ENCODE peak calls at places on chromosomes 11 and 22, in five cellular contexts. V, H, N, X and Q are unnamed samples.

GRCh38 chr11:79397252-79397651 is 43.6 kb downstream of the TENM4 start:
- DNase-seq in N (peak; percentile 48), V (no peak), H (no peak), X (no peak), Q (no peak)

GRCh38 chr11:28835790-28836189 is 727.6 kb downstream of the METTL15 start:
- DNase-seq in N (peak; percentile 75), X (no peak), V (no peak), H (no peak), Q (no peak)

GRCh38 chr11:94525933-94526332 is 13.7 kb downstream of the C11orf97 start:
- DNase-seq in H (peak; percentile 88), N (peak; percentile 79), X (no peak), V (peak; percentile 65), Q (no peak)

GRCh38 chr11:106275151-106275550 is 197.7 kb downstream of the AASDHPPT start:
- DNase-seq in X (no peak), N (no peak), V (no peak), H (no peak), Q (no peak)

GRCh38 chr11:46537121-46537520 is 56.7 kb downstream of the AMBRA1 start:
- DNase-seq in V (no peak), N (peak; percentile 21), H (no peak), X (no peak), Q (no peak)

GRCh38 chr11:29009426-29009825 is 901.2 kb downstream of the METTL15 start:
- DNase-seq in H (no peak), V (no peak), X (no peak), N (peak; percentile 77), Q (no peak)

GRCh38 chr11:61095022-61095421 is 7.3 kb upstream of the CD5 start:
- DNase-seq in V (no peak), N (no peak), X (peak; percentile 62), H (no peak), Q (no peak)

GRCh38 chr11:87926250-87926970 is 248.8 kb downstream of the RAB38 start:
- DNase-seq in V (no peak), H (no peak), X (no peak), N (peak; percentile 71), Q (peak; percentile 39)

GRCh38 chr11:14229472-14229871 is 129.5 kb downstream of the RRAS2 start:
- DNase-seq in V (no peak), N (no peak), X (no peak), H (no peak), Q (no peak)

GRCh38 chr11:64571410-64572091 is 19.5 kb upstream of the SLC22A12 start:
- DNase-seq in H (no peak), V (no peak), X (no peak), N (no peak), Q (peak; percentile 80)

GRCh38 chr11:20250644-20251247 is 90.5 kb upstream of the DBX1 start:
- DNase-seq in H (no peak), X (no peak), N (no peak), V (no peak), Q (peak; percentile 84)

GRCh38 chr22:46574993-46575914 is 37.8 kb upstream of the CELSR1 start:
- DNase-seq in H (peak; percentile 74), X (no peak), V (peak; percentile 59), N (no peak), Q (no peak)

GRCh38 chr11:2122222-2122906 is 16.8 kb downstream of the IGF2 start:
- DNase-seq in X (no peak), N (peak; percentile 63), H (no peak), V (no peak), Q (no peak)

GRCh38 chr11:102139081-102139498 is 28.8 kb downstream of the YAP1 start:
- DNase-seq in V (no peak), N (peak; percentile 82), H (no peak), X (no peak), Q (no peak)

GRCh38 chr11:103091024-103091423 is 936 bp downstream of the DCUN1D5 start:
- DNase-seq in N (no peak), X (peak; percentile 18), H (no peak), V (no peak), Q (no peak)

GRCh38 chr11:102666331-102666957 is 39.1 kb downstream of the MMP27 start:
- DNase-seq in N (peak; percentile 55), V (no peak), X (peak; percentile 44), H (no peak), Q (peak; percentile 24)

GRCh38 chr11:71448257-71449161 is at the start of gene DHCR7:
- DNase-seq in V (peak; percentile 96), N (peak; percentile 91), H (peak; percentile 98), X (peak; percentile 97), Q (peak; percentile 97)

GRCh38 chr22:18079706-18080230 is 2.0 kb downstream of the PEX26 start:
- DNase-seq in V (no peak), N (no peak), X (no peak), H (no peak), Q (no peak)

GRCh38 chr22:45671051-45671782 is 417 bp upstream of the ATXN10 start:
- DNase-seq in N (peak; percentile 23), H (no peak), V (peak; percentile 55), X (no peak), Q (peak; percentile 89)

GRCh38 chr22:11627798-11628650 is 3900.0 kb upstream of the OR11H1 start:
- DNase-seq in V (peak; percentile 41), N (no peak), H (no peak), X (no peak), Q (no peak)

GRCh38 chr11:62602141-62603071 is 741 bp upstream of the MTA2 start:
- DNase-seq in N (peak; percentile 41), X (no peak), V (peak; percentile 85), H (peak; percentile 65), Q (peak; percentile 72)

GRCh38 chr22:28977481-28977971 is 84.1 kb downstream of the C22orf31 start:
- DNase-seq in N (no peak), X (no peak), V (no peak), H (peak; percentile 31), Q (no peak)

GRCh38 chr11:38100836-38101235 is 1502.8 kb upstream of the RAG2 start:
- DNase-seq in V (no peak), H (no peak), X (no peak), N (no peak), Q (no peak)

GRCh38 chr11:11229691-11230090 is 123.4 kb downstream of the CSNK2A3 start:
- DNase-seq in V (no peak), H (no peak), X (no peak), N (no peak), Q (no peak)

GRCh38 chr11:11231763-11232162 is 121.3 kb downstream of the CSNK2A3 start:
- DNase-seq in V (no peak), H (no peak), X (no peak), N (no peak), Q (no peak)

GRCh38 chr11:11227686-11228085 is 125.4 kb downstream of the CSNK2A3 start:
- DNase-seq in N (no peak), H (no peak), X (no peak), V (no peak), Q (no peak)

GRCh38 chr11:11230802-11231562 is 122.1 kb downstream of the CSNK2A3 start:
- DNase-seq in H (no peak), X (peak; percentile 57), V (no peak), N (no peak), Q (peak; percentile 44)
- TF ChIP-seq CTCF in H (no peak), X (peak; percentile 56), V (peak; percentile 18), N (no peak), Q (peak; percentile 66)

DNA sequence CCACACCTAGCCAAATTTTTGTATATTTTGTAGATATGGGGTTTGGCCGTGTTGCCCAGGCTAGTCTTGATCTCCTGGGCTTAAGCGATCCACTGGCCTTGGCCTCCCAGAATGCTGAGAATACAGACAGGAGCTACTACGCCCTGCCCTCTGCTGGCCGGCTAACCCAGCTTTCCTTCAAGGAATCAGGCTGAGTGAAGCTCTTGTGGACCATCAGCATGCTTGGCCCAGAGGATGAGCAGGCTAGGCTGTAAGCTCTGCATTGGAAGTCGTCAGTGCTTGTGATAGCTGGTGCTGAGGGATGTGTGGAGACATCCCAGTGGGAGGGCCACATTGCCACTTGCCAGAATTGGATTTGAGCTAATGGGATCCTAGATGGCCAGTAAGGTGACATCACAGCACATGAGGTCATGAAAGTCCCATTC is 60.6 kb downstream of the MED15 start:
- DNase-seq in N (peak; percentile 76), X (no peak), V (peak; percentile 21), H (no peak), Q (peak; percentile 47)
- TF ChIP-seq CTCF in N (peak; percentile 74), X (no peak), V (peak; percentile 8), H (no peak), Q (peak; percentile 62)

GRCh38 chr11:65961267-65962135 is at the start of gene SART1:
- DNase-seq in H (peak; percentile 97), N (peak; percentile 96), V (peak; percentile 99), X (peak; percentile 99), Q (peak; percentile 98)
- TF ChIP-seq CTCF in H (no peak), N (no peak), V (no peak), X (no peak), Q (no peak)

DNA sequence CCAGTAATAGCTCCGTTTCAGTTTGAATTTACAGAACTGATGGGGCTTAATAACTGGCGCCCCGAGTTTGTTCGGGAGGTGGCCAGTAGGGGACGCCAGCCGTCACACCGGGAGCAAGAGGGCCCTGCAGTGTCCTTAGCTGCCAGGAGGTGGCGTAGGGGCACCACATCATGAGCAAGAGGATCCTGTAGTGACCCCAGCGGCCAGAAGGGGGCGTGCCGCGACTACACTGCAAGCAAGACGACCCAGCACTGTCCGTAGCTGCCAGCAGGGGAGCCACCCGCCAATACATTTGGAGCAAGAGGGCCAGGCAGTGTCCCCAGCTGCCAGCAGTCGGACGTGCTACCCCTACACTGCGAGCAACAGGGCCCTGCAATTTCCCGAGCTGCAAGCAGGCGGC is 663.7 kb upstream of the B3GAT1 start:
- DNase-seq in V (peak; percentile 69), X (peak; percentile 67), N (peak; percentile 24), H (peak; percentile 60), Q (peak; percentile 89)
- TF ChIP-seq CTCF in V (peak; percentile 23), X (peak; percentile 42), N (no peak), H (no peak), Q (peak; percentile 94)

GRCh38 chr22:27602390-27602789 is 199.2 kb downstream of the MN1 start:
- DNase-seq in N (no peak), H (no peak), V (no peak), X (no peak), Q (no peak)
- TF ChIP-seq CTCF in N (no peak), H (no peak), V (no peak), X (no peak), Q (no peak)

DNA sequence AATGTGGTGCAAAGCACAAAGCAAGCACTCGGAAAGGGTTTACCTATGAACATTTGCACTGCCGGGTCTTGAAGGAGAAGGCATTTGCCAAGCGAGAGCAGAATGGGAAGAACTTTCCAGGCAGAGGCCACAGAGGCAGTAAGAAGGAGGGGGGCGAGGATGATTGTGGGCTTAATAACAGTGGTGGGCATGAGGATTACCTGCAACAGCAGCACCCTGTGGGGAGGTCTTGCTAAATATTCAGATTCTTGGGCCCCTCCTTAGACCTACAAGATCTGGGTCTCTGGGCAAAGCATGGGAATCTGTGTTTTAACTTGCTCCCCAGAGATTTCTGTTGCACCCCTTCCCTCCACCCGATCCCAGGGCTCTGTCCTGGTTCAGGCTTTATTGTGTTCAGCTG is 75.1 kb upstream of the ZBED5 start:
- DNase-seq in V (no peak), X (no peak), H (no peak), N (no peak), Q (no peak)
- TF ChIP-seq CTCF in V (no peak), X (no peak), H (no peak), N (no peak), Q (no peak)